ENCODE peak calls at places on chromosomes 1 and 21, in eight cellular contexts. J is GM12878, X is sigmoid colon, U is transverse colon, K is HCT116, O is heart left ventricle, E is NB4, G is ovary. B is an unnamed sample.

GRCh38 chr1:40014812-40015594 is 25.5 kb upstream of the CAP1 start:
- DNase-seq in J (no peak), X (no peak), U (no peak), K (no peak), O (no peak), E (no peak), G (no peak), B (no peak)

GRCh38 chr1:173532237-173532636 is 55.1 kb downstream of the PRDX6 start:
- DNase-seq in J (no peak), X (no peak), U (no peak), K (no peak), O (no peak), E (no peak), G (no peak), B (no peak)

GRCh38 chr1:62337535-62337784 is 18.2 kb upstream of the KANK4 start:
- DNase-seq in J (no peak), X (no peak), U (no peak), K (no peak), O (no peak), E (no peak), G (no peak), B (no peak)

GRCh38 chr1:219159946-219160645 is 13.6 kb upstream of the LYPLAL1 start:
- DNase-seq in J (no peak), X (no peak), U (no peak), K (no peak), O (no peak), E (no peak), G (no peak), B (peak)

GRCh38 chr1:28246427-28246832 is 10.5 kb downstream of the ATP5IF1 start:
- DNase-seq in J (peak), X (no peak), U (peak), K (no peak), O (no peak), E (peak), G (no peak), B (no peak)

GRCh38 chr1:165228676-165229075 is 127.8 kb downstream of the LMX1A start:
- DNase-seq in J (no peak), X (no peak), U (no peak), K (no peak), O (no peak), E (peak), G (no peak), B (no peak)

GRCh38 chr1:45923343-45923742 is 119.9 kb downstream of the MAST2 start:
- DNase-seq in J (no peak), X (no peak), U (no peak), K (no peak), O (no peak), E (no peak), G (no peak), B (no peak)

GRCh38 chr21:31656199-31657095 is 3.0 kb upstream of the SOD1 start:
- DNase-seq in J (no peak), X (no peak), U (no peak), K (no peak), O (no peak), E (no peak), G (no peak), B (no peak)

GRCh38 chr1:154468480-154469240 is 33.4 kb upstream of the TDRD10 start:
- DNase-seq in J (no peak), X (no peak), U (no peak), K (no peak), O (no peak), E (no peak), G (no peak), B (no peak)

GRCh38 chr1:53297226-53297625 is 30.6 kb downstream of the LRP8 start:
- DNase-seq in J (no peak), X (no peak), U (no peak), K (no peak), O (no peak), E (no peak), G (no peak), B (no peak)

GRCh38 chr1:65793359-65793732 is 651 bp downstream of the PDE4B start:
- DNase-seq in J (no peak), X (no peak), U (no peak), K (no peak), O (no peak), E (no peak), G (no peak), B (no peak)

GRCh38 chr1:214801191-214801590 is 198.2 kb downstream of the CENPF start:
- DNase-seq in J (no peak), X (no peak), U (no peak), K (no peak), O (no peak), E (no peak), G (no peak), B (no peak)

GRCh38 chr1:68233202-68233601 is 879 bp upstream of the WLS start:
- DNase-seq in J (no peak), X (no peak), U (no peak), K (no peak), O (no peak), E (no peak), G (no peak), B (no peak)

GRCh38 chr1:19845166-19845954 is 30.3 kb upstream of the RNF186 start:
- DNase-seq in J (no peak), X (no peak), U (no peak), K (no peak), O (no peak), E (no peak), G (peak), B (no peak)

GRCh38 chr1:41783189-41783639 is 135.5 kb downstream of the HIVEP3 start:
- DNase-seq in J (no peak), X (no peak), U (no peak), K (peak), O (no peak), E (no peak), G (no peak), B (no peak)

GRCh38 chr1:53408013-53408754 is 51.0 kb upstream of the DMRTB1 start:
- DNase-seq in J (no peak), X (peak), U (no peak), K (no peak), O (no peak), E (no peak), G (no peak), B (no peak)

GRCh38 chr1:235035928-235036327 is 92.7 kb downstream of the TOMM20 start:
- DNase-seq in J (no peak), X (peak), U (no peak), K (no peak), O (no peak), E (no peak), G (no peak), B (peak)

GRCh38 chr1:54239603-54240002 is 39.6 kb downstream of the MRPL37 start:
- DNase-seq in J (no peak), X (no peak), U (no peak), K (no peak), O (no peak), E (no peak), G (no peak), B (no peak)

GRCh38 chr1:190717055-190717454 is 239.4 kb upstream of the BRINP3 start:
- DNase-seq in J (no peak), X (no peak), U (no peak), K (no peak), O (no peak), E (no peak), G (no peak), B (no peak)

GRCh38 chr1:212638419-212639151 is 30.0 kb downstream of the ATF3 start:
- DNase-seq in J (no peak), X (peak), U (no peak), K (no peak), O (peak), E (no peak), G (no peak), B (no peak)

GRCh38 chr1:171122903-171123302 is 32.2 kb downstream of the FMO3 start:
- DNase-seq in J (no peak), X (no peak), U (no peak), K (no peak), O (no peak), E (no peak), G (no peak), B (no peak)

GRCh38 chr1:208093754-208094719 is 150.1 kb downstream of the PLXNA2 start:
- DNase-seq in J (no peak), X (peak), U (peak), K (peak), O (peak), E (peak), G (peak), B (peak)

GRCh38 chr1:224874775-224875174 is 54.7 kb upstream of the DNAH14 start:
- DNase-seq in J (no peak), X (no peak), U (no peak), K (no peak), O (no peak), E (no peak), G (no peak), B (no peak)

GRCh38 chr1:33007190-33008050 is 29.3 kb downstream of the AK2 start:
- DNase-seq in J (no peak), X (no peak), U (peak), K (peak), O (peak), E (peak), G (no peak), B (no peak)

GRCh38 chr1:27713139-27713725 is 12.5 kb upstream of the FAM76A start:
- DNase-seq in J (no peak), X (no peak), U (no peak), K (no peak), O (no peak), E (no peak), G (no peak), B (no peak)

GRCh38 chr1:232621050-232621449 is 8.9 kb downstream of the SIPA1L2 start:
- DNase-seq in J (no peak), X (no peak), U (no peak), K (no peak), O (no peak), E (peak), G (no peak), B (no peak)

GRCh38 chr1:215002471-215002870 is 80.1 kb upstream of the KCNK2 start:
- DNase-seq in J (no peak), X (no peak), U (no peak), K (no peak), O (no peak), E (no peak), G (no peak), B (no peak)

GRCh38 chr1:208174200-208174599 is 70.0 kb downstream of the PLXNA2 start:
- DNase-seq in J (no peak), X (no peak), U (no peak), K (no peak), O (no peak), E (no peak), G (no peak), B (no peak)

GRCh38 chr1:184061396-184062003 is 10.0 kb downstream of the TSEN15 start:
- DNase-seq in J (no peak), X (no peak), U (no peak), K (no peak), O (no peak), E (no peak), G (no peak), B (no peak)

GRCh38 chr1:61082336-61083013 is at the start of gene NFIA:
- DNase-seq in J (no peak), X (peak), U (peak), K (peak), O (peak), E (peak), G (peak), B (peak)

GRCh38 chr1:168320805-168321577 is 40.3 kb downstream of the TBX19 start:
- DNase-seq in J (no peak), X (peak), U (no peak), K (peak), O (no peak), E (no peak), G (peak), B (no peak)

GRCh38 chr1:212432706-212433576 is at the start of gene NENF:
- DNase-seq in J (no peak), X (peak), U (peak), K (peak), O (peak), E (peak), G (peak), B (peak)

GRCh38 chr1:201471772-201472171 is 2.8 kb upstream of the PHLDA3 start:
- DNase-seq in J (no peak), X (no peak), U (no peak), K (no peak), O (peak), E (no peak), G (no peak), B (no peak)

GRCh38 chr21:45306832-45307571 is 19.3 kb upstream of the POFUT2 start:
- DNase-seq in J (no peak), X (peak), U (peak), K (no peak), O (peak), E (peak), G (peak), B (no peak)

GRCh38 chr1:41805771-41806471 is 112.8 kb downstream of the HIVEP3 start:
- DNase-seq in J (no peak), X (no peak), U (no peak), K (no peak), O (no peak), E (no peak), G (no peak), B (no peak)

GRCh38 chr1:9493326-9493725 is 45.9 kb upstream of the SLC25A33 start:
- DNase-seq in J (no peak), X (no peak), U (no peak), K (no peak), O (no peak), E (no peak), G (no peak), B (no peak)

GRCh38 chr1:9490605-9491339 is 48.5 kb upstream of the SLC25A33 start:
- DNase-seq in J (peak), X (peak), U (peak), K (peak), O (peak), E (peak), G (peak), B (peak)

GRCh38 chr1:9494936-9495758 is 44.1 kb upstream of the SLC25A33 start:
- DNase-seq in J (no peak), X (peak), U (peak), K (peak), O (peak), E (peak), G (peak), B (no peak)

GRCh38 chr1:9500756-9501754 is 38.2 kb upstream of the SLC25A33 start:
- DNase-seq in J (no peak), X (no peak), U (no peak), K (no peak), O (no peak), E (no peak), G (no peak), B (no peak)

DNA sequence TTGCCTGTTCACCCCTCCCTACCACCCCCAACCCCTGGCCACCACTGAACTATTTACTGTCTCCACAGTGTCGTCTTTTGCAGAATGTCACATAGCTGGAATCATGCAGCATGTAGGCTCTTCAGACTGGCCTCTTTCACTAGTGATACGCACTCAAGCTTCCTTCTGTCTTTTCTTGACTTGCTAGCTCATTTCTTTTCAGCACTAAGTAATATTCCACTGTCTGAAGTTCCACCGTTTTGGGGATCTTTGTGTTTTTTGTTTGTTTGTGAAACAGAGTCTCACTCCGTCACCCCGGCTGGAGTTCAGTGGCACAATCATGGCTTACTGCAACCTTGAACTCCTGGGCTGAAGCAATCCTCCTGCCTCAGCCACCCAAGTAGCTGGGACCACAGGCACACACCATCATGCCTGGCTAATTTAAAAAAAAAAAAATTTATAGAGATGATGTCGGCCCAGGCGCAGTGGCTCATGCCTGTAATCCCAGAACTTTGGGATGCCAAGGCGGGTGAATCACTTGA is 43.4 kb upstream of the SLC25A33 start:
- DNase-seq in J (no peak), X (no peak), U (no peak), K (no peak), O (no peak), E (no peak), G (no peak), B (no peak)
- H3K4me3 ChIP-seq in J (no peak), X (no peak), U (no peak), K (no peak), O (no peak), E (no peak), G (no peak), B (no peak)

GRCh38 chr1:179826626-179827280 is 50.9 kb downstream of the TOR1AIP2 start:
- DNase-seq in J (no peak), X (no peak), U (no peak), K (no peak), O (no peak), E (no peak), G (no peak), B (peak)

GRCh38 chr1:179824265-179824664 is 53.3 kb downstream of the TOR1AIP2 start:
- DNase-seq in J (no peak), X (peak), U (no peak), K (no peak), O (no peak), E (peak), G (no peak), B (no peak)

GRCh38 chr1:179823693-179824092 is 53.9 kb downstream of the TOR1AIP2 start:
- DNase-seq in J (no peak), X (peak), U (no peak), K (no peak), O (no peak), E (no peak), G (no peak), B (peak)

GRCh38 chr1:179825798-179826460 is 51.7 kb downstream of the TOR1AIP2 start:
- DNase-seq in J (no peak), X (no peak), U (no peak), K (no peak), O (no peak), E (no peak), G (no peak), B (no peak)

DNA sequence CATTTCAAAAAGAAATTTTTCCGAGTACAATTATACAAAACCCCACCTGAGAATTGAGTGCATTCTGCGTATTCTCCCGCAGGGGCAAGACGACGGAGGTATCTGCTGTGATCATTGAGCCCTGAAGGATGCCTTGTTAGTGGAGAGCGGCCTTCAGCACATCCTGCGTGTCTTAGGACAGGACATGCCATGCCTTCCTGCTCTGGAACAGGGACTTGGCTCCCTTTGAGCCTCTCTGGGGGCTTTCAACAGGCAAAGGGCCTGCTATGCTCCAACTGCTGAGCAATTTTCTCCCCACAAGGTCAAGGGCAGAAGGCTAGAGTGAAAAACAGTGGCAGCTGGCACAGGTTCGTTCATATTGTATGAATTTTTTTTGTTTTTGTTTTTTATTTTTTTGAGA is 52.4 kb downstream of the TOR1AIP2 start:
- DNase-seq in J (no peak), X (no peak), U (no peak), K (no peak), O (no peak), E (no peak), G (no peak), B (peak)
- TF ChIP-seq CTCF in J (no peak), X (no peak), U (no peak), K (no peak), O (no peak), E (no peak), G (no peak), B (no peak)

GRCh38 chr1:198214924-198215323 is 58.1 kb downstream of the NEK7 start:
- DNase-seq in J (no peak), X (no peak), U (no peak), K (no peak), O (no peak), E (no peak), G (no peak), B (no peak)

GRCh38 chr1:198220428-198220827 is 63.6 kb downstream of the NEK7 start:
- DNase-seq in J (no peak), X (no peak), U (no peak), K (peak), O (no peak), E (no peak), G (no peak), B (no peak)
- TF ChIP-seq POLR2A in J (no peak), X (no peak), U (no peak), K (no peak), O (no peak), E (no peak), G (no peak), B (no peak)

GRCh38 chr1:228825840-228826484 is 90.7 kb downstream of the RHOU start:
- DNase-seq in J (no peak), X (no peak), U (no peak), K (no peak), O (no peak), E (no peak), G (no peak), B (no peak)
- H3K4me3 ChIP-seq in J (no peak), X (no peak), U (no peak), K (no peak), O (no peak), E (no peak), G (no peak), B (no peak)

GRCh38 chr1:89085781-89086180 is 20.8 kb upstream of the GBP1 start:
- DNase-seq in J (no peak), X (no peak), U (peak), K (peak), O (no peak), E (peak), G (no peak), B (no peak)
- TF ChIP-seq CTCF in J (peak), X (peak), U (no peak), K (peak), O (peak), E (peak), G (peak), B (no peak)

DNA sequence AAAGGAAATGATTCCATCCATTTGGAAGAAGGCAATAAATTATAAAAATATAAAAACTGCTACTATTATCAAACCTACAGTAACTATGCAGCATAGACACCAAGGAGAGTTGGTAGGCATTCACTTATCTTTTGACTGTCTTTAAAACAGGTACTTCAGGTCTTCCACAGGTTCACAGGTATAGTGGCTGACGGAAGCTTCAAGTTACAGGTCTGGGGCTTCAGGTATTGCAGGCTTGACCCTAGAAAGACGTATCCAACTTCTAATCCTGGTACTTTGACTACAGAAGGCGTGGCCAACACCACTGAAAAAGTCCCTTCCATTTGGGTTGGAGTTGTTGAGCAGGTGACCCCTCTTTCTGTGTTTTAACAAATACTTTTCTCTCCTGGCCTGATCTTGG is 35.6 kb downstream of the YY1AP1 start:
- DNase-seq in J (no peak), X (no peak), U (no peak), K (no peak), O (no peak), E (no peak), G (no peak), B (no peak)
- TF ChIP-seq POLR2A in J (no peak), X (no peak), U (no peak), K (no peak), O (no peak), E (no peak), G (no peak), B (no peak)

GRCh38 chr1:109887271-109887670 is 23.4 kb upstream of the CSF1 start:
- DNase-seq in J (no peak), X (no peak), U (no peak), K (no peak), O (no peak), E (no peak), G (no peak), B (no peak)
- H3K4me3 ChIP-seq in J (no peak), X (no peak), U (no peak), K (no peak), O (no peak), E (no peak), G (no peak), B (no peak)

B was measured in lower leg skin.